ENCODE peak calls at places on chromosomes 7 and 10, in eight cellular contexts. L, Z, S, P, O, X, R and K are unnamed samples.

GRCh38 chr10:133022784-133023115 is 65.0 kb upstream of the ADGRA1 start:
- DNase-seq in X (no peak), P (no peak), Z (no peak), O (no peak), R (no peak), L (peak), S (no peak), K (no peak)

GRCh38 chr7:167976-168791 is 24.2 kb upstream of the FAM20C start:
- DNase-seq in L (no peak), P (no peak), S (no peak), Z (no peak), O (no peak), R (no peak), X (no peak), K (no peak)

GRCh38 chr7:114206688-114207087 is 207.9 kb upstream of the FOXP2 start:
- DNase-seq in S (no peak), L (no peak), R (no peak), O (no peak), Z (no peak), P (no peak), X (no peak), K (no peak)

GRCh38 chr10:92342801-92343200 is 51.8 kb downstream of the MARCHF5 start:
- DNase-seq in X (no peak), L (no peak), O (peak), R (no peak), Z (no peak), S (no peak), P (no peak), K (no peak)

GRCh38 chr10:73590881-73591577 is at the start of gene USP54:
- DNase-seq in P (no peak), Z (peak), R (no peak), S (no peak), L (peak), O (peak), X (no peak), K (peak)

GRCh38 chr10:9018844-9019173 is 964.3 kb downstream of the GATA3 start:
- DNase-seq in P (no peak), X (no peak), O (no peak), R (no peak), S (no peak), Z (no peak), L (no peak), K (no peak)

GRCh38 chr7:45626441-45627430 is 52.6 kb downstream of the ADCY1 start:
- DNase-seq in X (no peak), P (no peak), R (no peak), L (no peak), O (no peak), S (no peak), Z (no peak), K (no peak)

GRCh38 chr7:157752832-157753291 is 416.1 kb downstream of the DNAJB6 start:
- DNase-seq in L (no peak), P (no peak), S (no peak), O (no peak), X (no peak), Z (no peak), R (no peak), K (no peak)

GRCh38 chr7:128166603-128167315 is 74.3 kb upstream of the LEP start:
- DNase-seq in X (no peak), S (no peak), O (no peak), Z (no peak), P (no peak), L (peak), R (peak), K (no peak)

GRCh38 chr7:106618480-106618879 is 42.5 kb downstream of the CCDC71L start:
- DNase-seq in S (peak), Z (no peak), X (no peak), L (no peak), P (no peak), R (no peak), O (peak), K (no peak)

GRCh38 chr7:20438248-20438647 is 107.5 kb downstream of the ITGB8 start:
- DNase-seq in X (no peak), S (no peak), P (no peak), O (no peak), Z (no peak), R (no peak), L (no peak), K (no peak)

GRCh38 chr7:113281223-113281622 is 162.9 kb upstream of the SMIM30 start:
- DNase-seq in P (no peak), L (no peak), R (no peak), X (no peak), Z (no peak), S (no peak), O (no peak), K (no peak)

GRCh38 chr7:13822678-13823077 is 166.8 kb downstream of the ETV1 start:
- DNase-seq in O (peak), X (no peak), P (no peak), Z (no peak), L (no peak), S (no peak), R (no peak), K (no peak)

GRCh38 chr7:155213955-155214327 is 83.7 kb upstream of the INSIG1 start:
- DNase-seq in R (no peak), L (no peak), P (no peak), X (no peak), O (no peak), S (no peak), Z (no peak), K (no peak)

GRCh38 chr7:106655703-106656498 is 5.1 kb downstream of the CCDC71L start:
- DNase-seq in L (no peak), O (no peak), R (no peak), S (no peak), X (no peak), P (no peak), Z (no peak), K (no peak)

GRCh38 chr7:132742152-132742551 is 165.9 kb upstream of the PLXNA4 start:
- DNase-seq in L (no peak), O (peak), S (peak), R (peak), X (peak), Z (peak), P (no peak), K (peak)

GRCh38 chr10:122112021-122112616 is 123.2 kb downstream of the TACC2 start:
- DNase-seq in O (peak), S (no peak), L (no peak), P (no peak), X (no peak), Z (peak), R (no peak), K (no peak)

GRCh38 chr10:75103881-75104686 is 7.4 kb upstream of the SAMD8 start:
- DNase-seq in Z (no peak), S (no peak), X (no peak), L (no peak), O (no peak), P (no peak), R (no peak), K (no peak)

GRCh38 chr7:112573302-112574039 is 92.7 kb downstream of the LSMEM1 start:
- DNase-seq in Z (no peak), S (no peak), R (no peak), X (no peak), P (no peak), O (peak), L (no peak), K (no peak)

GRCh38 chr10:84095821-84096497 is 43.4 kb upstream of the GHITM start:
- DNase-seq in P (no peak), X (no peak), R (peak), Z (no peak), L (no peak), O (no peak), S (peak), K (peak)

GRCh38 chr7:86320886-86321285 is 322.8 kb upstream of the GRM3 start:
- DNase-seq in O (no peak), X (no peak), P (no peak), L (peak), S (no peak), R (no peak), Z (no peak), K (no peak)

GRCh38 chr10:58791137-58791536 is 278.5 kb downstream of the BICC1 start:
- DNase-seq in O (peak), Z (no peak), X (no peak), L (no peak), P (no peak), R (no peak), S (no peak), K (no peak)

GRCh38 chr7:158655931-158656441 is 48.6 kb downstream of the NCAPG2 start:
- DNase-seq in P (no peak), Z (no peak), O (no peak), R (no peak), S (no peak), X (no peak), L (no peak), K (no peak)

GRCh38 chr10:116385994-116386809 is 41.4 kb upstream of the PNLIPRP3 start:
- DNase-seq in P (no peak), Z (peak), L (peak), R (no peak), S (no peak), X (no peak), O (peak), K (no peak)

GRCh38 chr7:144545330-144545729 is 141.8 kb upstream of the NOBOX start:
- DNase-seq in S (no peak), O (no peak), L (no peak), P (no peak), Z (no peak), R (no peak), X (no peak), K (no peak)

GRCh38 chr10:65123120-65123519 is 1601.9 kb downstream of the REEP3 start:
- DNase-seq in L (no peak), Z (no peak), S (no peak), P (no peak), X (no peak), O (no peak), R (no peak), K (no peak)

GRCh38 chr7:37901890-37902524 is 14.6 kb downstream of the SFRP4 start:
- DNase-seq in X (no peak), S (no peak), P (no peak), Z (peak), R (no peak), O (peak), L (no peak), K (no peak)

GRCh38 chr7:30445770-30446169 is 32.8 kb downstream of the NOD1 start:
- DNase-seq in R (peak), Z (peak), S (peak), L (peak), O (peak), P (peak), X (no peak), K (peak)

GRCh38 chr7:151302531-151302930 is 39.1 kb upstream of the NUB1 start:
- DNase-seq in L (no peak), Z (no peak), O (no peak), X (no peak), P (no peak), R (no peak), S (no peak), K (no peak)

GRCh38 chr7:80186721-80187120 is 52.1 kb downstream of the GNAI1 start:
- DNase-seq in R (no peak), P (no peak), Z (no peak), O (no peak), S (no peak), L (no peak), X (no peak), K (no peak)

GRCh38 chr10:25867321-25867720 is 66.7 kb upstream of the MYO3A start:
- DNase-seq in P (no peak), L (no peak), X (no peak), O (no peak), S (no peak), R (no peak), Z (no peak), K (no peak)

GRCh38 chr10:111018021-111018420 is 58.8 kb upstream of the ADRA2A start:
- DNase-seq in L (no peak), X (no peak), R (no peak), P (no peak), O (peak), S (no peak), Z (no peak), K (no peak)

GRCh38 chr10:72062341-72062740 is 26.0 kb downstream of the SPOCK2 start:
- DNase-seq in R (no peak), Z (no peak), X (no peak), S (peak), L (no peak), O (no peak), P (no peak), K (no peak)

GRCh38 chr10:72525277-72525676 is 100.6 kb downstream of the MICU1 start:
- DNase-seq in X (no peak), P (no peak), Z (peak), S (no peak), O (peak), R (no peak), L (no peak), K (no peak)

GRCh38 chr7:28882896-28883470 is 75.1 kb downstream of the TRIL start:
- DNase-seq in S (no peak), X (no peak), Z (no peak), R (no peak), O (no peak), P (no peak), L (no peak), K (no peak)

GRCh38 chr10:20768849-20769248 is 128.3 kb downstream of the NEBL start:
- DNase-seq in Z (no peak), L (peak), P (no peak), R (no peak), X (no peak), S (no peak), O (no peak), K (no peak)

DNA sequence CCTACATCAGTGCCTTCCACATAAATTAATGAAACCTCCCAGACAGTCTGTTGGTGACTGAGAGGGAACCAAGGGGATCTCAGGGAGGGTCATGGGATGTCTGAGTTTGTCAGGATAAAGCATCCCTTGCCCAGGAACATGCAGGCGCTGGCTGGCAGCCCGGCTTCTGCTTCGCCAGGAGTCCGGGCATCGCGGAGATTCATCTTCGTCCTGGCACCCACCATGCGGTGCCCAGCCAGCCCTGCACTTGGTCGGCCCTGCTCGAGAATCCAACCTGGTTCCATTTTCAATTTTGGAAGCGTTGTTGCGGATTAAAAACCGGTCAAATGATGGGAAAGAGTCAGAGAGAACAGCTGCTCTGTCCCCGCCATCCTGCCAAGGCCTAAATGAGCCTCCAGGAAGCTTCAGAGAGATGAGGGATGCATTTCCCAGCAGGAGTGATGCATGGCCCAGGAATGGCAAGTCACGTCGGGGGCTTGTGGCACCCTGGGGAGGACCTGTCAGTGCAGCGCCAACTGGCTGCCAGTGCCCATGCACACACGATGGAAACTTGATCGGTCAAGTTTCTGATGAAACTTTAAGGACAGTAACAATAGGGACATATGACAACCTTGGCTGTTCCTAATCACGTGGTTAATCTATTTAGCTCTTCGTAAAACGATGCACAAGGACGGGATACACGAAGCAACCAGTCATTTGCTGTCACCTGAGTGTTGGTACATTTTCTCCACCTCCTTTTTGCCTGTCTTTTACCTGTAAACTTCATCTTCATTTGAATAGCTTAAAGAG is 260.8 kb upstream of the MKI67 start:
- DNase-seq in S (no peak), X (no peak), O (no peak), R (no peak), Z (no peak), P (no peak), L (no peak), K (no peak)
- H3K27ac ChIP-seq in S (no peak), X (no peak), O (no peak), R (no peak), Z (no peak), P (no peak), L (no peak), K (no peak)

GRCh38 chr7:124761164-124761715 is 4.4 kb downstream of the GPR37 start:
- DNase-seq in Z (no peak), R (no peak), S (no peak), X (no peak), L (no peak), O (no peak), P (no peak), K (no peak)
- H3K27ac ChIP-seq in Z (no peak), R (no peak), S (no peak), X (no peak), L (no peak), O (no peak), P (no peak), K (no peak)

DNA sequence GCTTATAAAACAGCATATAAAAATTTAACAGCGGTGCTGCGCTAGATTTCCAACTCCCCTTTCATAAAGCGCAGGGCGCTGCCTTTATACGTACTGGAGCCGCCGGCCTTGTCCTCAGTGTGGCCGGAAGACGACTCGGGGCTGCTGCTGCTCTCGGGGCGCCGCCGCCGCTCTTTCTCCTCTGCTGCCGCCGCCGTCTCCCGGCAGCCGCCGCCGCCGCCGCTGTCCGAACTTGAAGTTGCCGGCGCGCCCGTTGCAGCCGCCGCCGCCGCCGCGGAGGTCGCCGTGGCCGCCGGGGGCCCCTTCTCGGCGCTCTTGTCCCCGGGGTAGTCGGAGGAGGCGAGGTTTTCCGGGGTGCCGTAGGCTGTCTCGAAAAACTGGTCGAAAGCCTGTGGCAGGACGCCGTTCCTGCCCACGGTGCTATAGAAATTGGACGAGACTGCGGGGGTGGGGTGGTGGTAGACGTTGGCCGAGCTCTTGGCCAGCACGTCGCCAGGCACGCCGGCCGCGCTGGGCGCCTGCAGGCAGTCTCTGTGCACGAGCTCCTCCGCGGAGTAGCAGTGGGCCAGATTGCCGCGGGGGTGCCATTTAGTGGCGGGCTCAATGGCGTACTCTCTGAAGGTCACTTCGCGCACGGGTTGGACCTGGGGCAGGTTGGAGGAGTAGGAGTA is 555 bp downstream of the HOXA11 start:
- DNase-seq in O (peak), Z (peak), P (no peak), S (peak), R (no peak), L (peak), X (no peak), K (no peak)
- H3K27ac ChIP-seq in O (no peak), Z (peak), P (no peak), S (no peak), R (no peak), L (no peak), X (no peak), K (no peak)

DNA sequence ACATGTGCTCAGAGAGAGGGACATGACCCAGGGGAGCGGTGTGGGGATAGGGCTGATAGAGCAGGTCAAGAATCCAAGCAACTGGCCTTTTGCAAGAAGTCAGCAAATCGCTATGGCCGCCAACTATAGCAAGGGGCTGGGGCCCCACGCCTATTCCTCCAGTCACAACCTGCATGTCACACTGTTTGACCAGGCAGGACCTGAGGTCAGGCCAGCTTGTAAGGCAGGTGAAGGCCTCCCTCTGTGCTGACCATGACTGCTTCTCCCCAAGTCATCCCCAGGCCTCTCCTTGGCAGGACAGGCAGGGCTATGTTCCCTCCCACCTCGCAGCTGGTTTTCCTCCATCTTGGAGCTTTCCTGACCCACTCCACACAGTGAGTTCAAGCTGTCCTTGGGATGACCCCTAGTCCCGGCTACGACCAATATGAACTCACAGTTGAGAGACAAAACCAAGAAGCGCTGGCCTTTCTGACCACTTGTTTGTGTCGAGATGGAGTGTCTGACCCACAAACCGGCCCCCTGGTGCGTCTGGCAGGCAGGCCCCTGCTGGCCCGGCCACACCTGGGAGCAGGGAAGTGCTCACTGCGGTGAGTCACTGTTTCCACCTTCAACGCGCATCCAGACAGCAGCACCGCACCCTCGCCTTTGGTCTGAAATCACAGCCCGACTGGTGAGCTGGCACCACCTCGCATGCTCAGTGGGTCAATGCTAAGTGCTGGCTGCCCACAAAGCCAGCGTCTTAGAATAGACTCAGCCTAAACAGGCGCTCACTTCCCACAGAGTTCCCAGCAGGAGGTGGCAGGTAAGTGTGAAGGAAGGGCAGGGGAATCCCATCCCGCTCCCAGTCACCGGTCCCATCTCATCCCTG is 81.4 kb downstream of the VWA2 start:
- DNase-seq in P (no peak), L (no peak), O (no peak), R (no peak), S (no peak), X (no peak), Z (peak), K (peak)
- H3K27ac ChIP-seq in P (peak), L (no peak), O (no peak), R (no peak), S (no peak), X (no peak), Z (peak), K (no peak)

DNA sequence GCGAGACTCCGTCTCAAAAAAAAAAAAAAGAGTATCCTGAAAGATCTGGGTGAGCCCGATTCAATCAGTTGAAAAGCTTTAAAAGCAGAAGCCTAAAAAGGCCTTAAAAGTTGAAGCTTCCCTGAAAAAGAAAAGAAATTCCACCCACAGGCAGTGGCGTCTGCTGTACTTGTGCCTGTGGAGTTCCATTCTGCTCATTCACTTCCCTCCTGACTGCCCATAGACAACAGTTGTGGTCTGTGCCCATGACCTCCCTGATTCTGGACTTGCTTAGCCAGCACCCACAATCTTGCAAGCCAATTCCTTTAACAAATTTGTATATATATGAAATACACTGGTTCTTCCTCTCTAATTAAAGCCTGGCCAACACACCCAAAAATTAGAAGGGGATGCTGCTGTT is 141.7 kb downstream of the DLG5 start:
- DNase-seq in O (peak), S (no peak), R (no peak), P (no peak), X (peak), Z (no peak), L (no peak), K (no peak)
- H3K27ac ChIP-seq in O (no peak), S (no peak), R (no peak), P (no peak), X (no peak), Z (no peak), L (no peak), K (no peak)